ENCODE peak calls at places on chromosome 19, in seven cellular contexts. F is mesenchymal stem cell, U is H9, J is trophoblast cell, O is H1, D is mesendoderm, L is IMR-90. R is an unnamed sample.

GRCh38 chr19:18495204-18495911 is 26.5 kb downstream of the ELL start:
- DNase-seq in F (no peak), O (no peak), J (no peak), L (no peak), U (peak; percentile 43), D (no peak), R (no peak)

GRCh38 chr19:51127755-51128154 is 3.0 kb downstream of the SIGLEC9 start:
- DNase-seq in J (peak; percentile 28), F (peak; percentile 84), O (no peak), U (no peak), L (peak; percentile 47), D (no peak), R (no peak)

GRCh38 chr19:46990998-46991676 is 28.5 kb upstream of the NPAS1 start:
- DNase-seq in J (peak; percentile 52), D (peak; percentile 88), O (peak; percentile 91), U (peak; percentile 86), L (peak; percentile 81), F (peak; percentile 86), R (peak; percentile 76)

GRCh38 chr19:29583196-29584006 is 22.7 kb upstream of the POP4 start:
- DNase-seq in U (no peak), O (no peak), L (peak; percentile 48), J (no peak), F (no peak), D (no peak), R (no peak)

GRCh38 chr19:17721821-17722220 is 2.5 kb downstream of the MAP1S start:
- DNase-seq in U (no peak), D (no peak), J (no peak), F (peak; percentile 43), L (peak; percentile 13), O (no peak), R (no peak)

GRCh38 chr19:51168571-51169282 is 26.6 kb downstream of the SIGLEC7 start:
- DNase-seq in D (no peak), J (no peak), L (no peak), O (no peak), U (no peak), F (no peak), R (no peak)

GRCh38 chr19:18649371-18650047 is 12.7 kb downstream of the KLHL26 start:
- DNase-seq in O (no peak), J (no peak), D (no peak), U (peak; percentile 62), L (peak; percentile 70), F (peak; percentile 88), R (no peak)

GRCh38 chr19:46840157-46840942 is 10.3 kb downstream of the AP2S1 start:
- DNase-seq in F (peak; percentile 78), L (peak; percentile 70), J (no peak), D (peak; percentile 91), U (peak; percentile 78), O (peak; percentile 60), R (peak; percentile 71)

GRCh38 chr19:19319725-19320361 is 466 bp downstream of the SUGP1 start:
- DNase-seq in L (no peak), D (peak; percentile 13), O (no peak), U (no peak), J (no peak), F (no peak), R (no peak)

GRCh38 chr19:35120492-35120891 is 4.9 kb downstream of the FXYD3 start:
- DNase-seq in D (no peak), J (no peak), F (no peak), L (peak; percentile 66), O (no peak), U (no peak), R (no peak)

GRCh38 chr19:56350416-56351045 is 35.9 kb upstream of the ZSCAN5A start:
- DNase-seq in U (no peak), F (peak; percentile 56), J (peak; percentile 11), L (peak; percentile 41), O (peak; percentile 52), D (peak; percentile 60), R (peak; percentile 46)

GRCh38 chr19:55836340-55836739 is at the start of gene NLRP4:
- DNase-seq in J (no peak), O (no peak), D (no peak), U (no peak), F (no peak), L (no peak), R (no peak)

GRCh38 chr19:10736916-10737551 is 19.2 kb downstream of the DNM2 start:
- DNase-seq in J (peak; percentile 73), O (no peak), F (no peak), D (peak; percentile 84), U (no peak), L (no peak), R (no peak)

GRCh38 chr19:48681127-48681470 is 8.3 kb upstream of the NTN5 start:
- DNase-seq in D (no peak), F (peak; percentile 89), L (peak; percentile 93), U (no peak), J (no peak), O (no peak), R (no peak)

GRCh38 chr19:7691497-7691896 is 10.4 kb downstream of the FCER2 start:
- DNase-seq in D (no peak), J (no peak), L (no peak), U (no peak), F (no peak), O (no peak), R (no peak)

GRCh38 chr19:48859711-48860572 is 8.5 kb downstream of the PLEKHA4 start:
- DNase-seq in U (peak; percentile 95), J (peak; percentile 97), F (no peak), D (peak; percentile 77), O (peak; percentile 63), L (no peak), R (no peak)

GRCh38 chr19:38898788-38899446 is 501 bp downstream of the SIRT2 start:
- DNase-seq in D (peak; percentile 29), L (peak; percentile 19), J (no peak), O (no peak), F (peak; percentile 49), U (no peak), R (peak; percentile 20)

GRCh38 chr19:35249146-35249847 is 495 bp downstream of the LSR start:
- DNase-seq in L (no peak), D (peak; percentile 47), O (no peak), U (peak; percentile 23), J (no peak), F (no peak), R (no peak)

GRCh38 chr19:2986951-2987491 is 9.7 kb downstream of the TLE6 start:
- DNase-seq in F (peak; percentile 49), L (no peak), U (peak; percentile 58), O (peak; percentile 67), D (peak; percentile 73), J (no peak), R (no peak)

GRCh38 chr19:10417598-10418280 is 2.6 kb upstream of the PDE4A start:
- DNase-seq in D (peak; percentile 70), U (peak; percentile 70), J (no peak), O (peak; percentile 77), F (no peak), L (no peak), R (no peak)

GRCh38 chr19:7679017-7679720 is 1.5 kb upstream of the TRAPPC5 start:
- DNase-seq in L (no peak), O (no peak), U (no peak), J (peak; percentile 38), F (peak; percentile 4), D (no peak), R (no peak)

GRCh38 chr19:17340302-17340870 is 3.0 kb downstream of the GTPBP3 start:
- DNase-seq in O (peak; percentile 91), J (no peak), U (peak; percentile 94), F (no peak), D (peak; percentile 90), L (no peak), R (no peak)

GRCh38 chr19:19475845-19476828 is 39.2 kb downstream of the TSSK6 start:
- DNase-seq in J (peak; percentile 30), D (peak; percentile 81), O (no peak), L (no peak), F (peak; percentile 33), U (peak; percentile 58), R (no peak)

GRCh38 chr19:6718741-6719539 is 1.5 kb downstream of the C3 start:
- DNase-seq in O (no peak), U (peak; percentile 95), L (no peak), F (peak; percentile 11), D (peak; percentile 84), J (peak; percentile 19), R (no peak)

GRCh38 chr19:39329948-39330347 is 5.9 kb downstream of the GMFG start:
- DNase-seq in O (no peak), F (no peak), L (no peak), D (no peak), U (no peak), J (no peak), R (no peak)

GRCh38 chr19:9877775-9878510 is 42.8 kb downstream of the PIN1 start:
- DNase-seq in J (no peak), L (peak; percentile 70), F (peak; percentile 38), O (no peak), U (no peak), D (no peak), R (no peak)

GRCh38 chr19:7902796-7903243 is 857 bp upstream of the MAP2K7 start:
- DNase-seq in D (no peak), F (no peak), O (no peak), U (no peak), J (no peak), L (no peak), R (no peak)

GRCh38 chr19:8849232-8849631 is 17.1 kb downstream of the MBD3L1 start:
- DNase-seq in D (no peak), O (no peak), J (no peak), F (no peak), L (no peak), U (no peak), R (no peak)

GRCh38 chr19:48926909-48927308 is 6.6 kb upstream of the DHDH start:
- DNase-seq in O (no peak), D (no peak), F (peak; percentile 84), L (peak; percentile 99), U (no peak), J (no peak), R (no peak)

GRCh38 chr19:8255426-8256125 is 46.4 kb downstream of the CERS4 start:
- DNase-seq in D (no peak), O (no peak), U (no peak), L (no peak), J (no peak), F (no peak), R (no peak)

GRCh38 chr19:33238750-33239149 is 13.1 kb upstream of the SLC7A10 start:
- DNase-seq in J (no peak), D (no peak), L (no peak), F (no peak), O (no peak), U (no peak), R (no peak)
- H2BK120ac ChIP-seq in J (no peak overlapping the region), D (no peak overlapping the region), L (no peak overlapping the region), F (no peak overlapping the region), O (no peak overlapping the region), U (no peak overlapping the region), R (no peak overlapping the region)

GRCh38 chr19:58181902-58182576 is 822 bp upstream of the ZNF274 start:
- DNase-seq in D (peak; percentile 73), U (peak; percentile 75), L (no peak), F (peak; percentile 35), O (peak; percentile 62), J (peak; percentile 40), R (no peak)
- H3K79me1 ChIP-seq in D (peaks cover 17% of the 10 kb centered on the region), U (no peaks in the 10 kb centered on the region), L (peaks cover 31% of the 10 kb centered on the region), F (peaks cover 38% of the 10 kb centered on the region), O (peaks cover 4% of the 10 kb centered on the region), J (peaks cover 9% of the 10 kb centered on the region), R (peaks cover 7% of the 10 kb centered on the region)

GRCh38 chr19:57927587-57927986 is 7.6 kb downstream of the ZNF418 start:
- DNase-seq in O (no peak), U (no peak), D (no peak), J (no peak), F (no peak), L (no peak), R (no peak)
- H2BK120ac ChIP-seq in O (no peak overlapping the region), U (no peak overlapping the region), D (no peak overlapping the region), J (no peak overlapping the region), F (no peak overlapping the region), L (no peak overlapping the region), R (no peak overlapping the region)

GRCh38 chr19:44156475-44156874 is 8.4 kb upstream of the ZNF226 start:
- DNase-seq in J (no peak), U (no peak), F (no peak), O (no peak), D (no peak), L (no peak), R (no peak)
- H3K79me1 ChIP-seq in J (no peaks in the 10 kb centered on the region), U (no peaks in the 10 kb centered on the region), F (no peaks in the 10 kb centered on the region), O (no peaks in the 10 kb centered on the region), D (no peaks in the 10 kb centered on the region), L (no peaks in the 10 kb centered on the region), R (no peaks in the 10 kb centered on the region)